ENCODE peak calls at places on chromosome 3, in six cellular contexts. M, X, I, Z, W and G are unnamed samples.

GRCh38 chr3:113279686-113280085 is 68.3 kb downstream of the BOC start:
- DNase-seq in M (no peak), X (no peak), I (no peak), Z (no peak), W (no peak), G (no peak)

GRCh38 chr3:41290736-41291135 is 91.4 kb downstream of the CTNNB1 start:
- DNase-seq in M (no peak), X (no peak), I (no peak), Z (no peak), W (no peak), G (no peak)

GRCh38 chr3:195177432-195178123 is 93.4 kb downstream of the XXYLT1 start:
- DNase-seq in M (no peak), X (peak; percentile 45), I (no peak), Z (no peak), W (no peak), G (peak; percentile 69)

GRCh38 chr3:51974277-51974962 is 444 bp upstream of the ABHD14A start:
- DNase-seq in M (no peak), X (no peak), I (no peak), Z (no peak), W (peak; percentile 37), G (peak; percentile 90)

GRCh38 chr3:12553921-12554391 is 2.9 kb upstream of the MKRN2 start:
- DNase-seq in M (peak; percentile 14), X (no peak), I (no peak), Z (peak; percentile 4), W (peak; percentile 38), G (no peak)

GRCh38 chr3:68988740-68989139 is 24.7 kb downstream of the EOGT start:
- DNase-seq in M (peak; percentile 64), X (no peak), I (no peak), Z (no peak), W (no peak), G (no peak)

GRCh38 chr3:142315083-142315482 is 89.7 kb upstream of the GK5 start:
- DNase-seq in M (peak; percentile 64), X (no peak), I (no peak), Z (peak; percentile 79), W (no peak), G (no peak)

GRCh38 chr3:62041681-62042080 is 331.7 kb downstream of the FEZF2 start:
- DNase-seq in M (no peak), X (no peak), I (no peak), Z (peak; percentile 12), W (no peak), G (no peak)

GRCh38 chr3:115062009-115062408 is 85.1 kb downstream of the ZBTB20 start:
- DNase-seq in M (no peak), X (no peak), I (no peak), Z (no peak), W (no peak), G (no peak)

GRCh38 chr3:153830552-153830951 is 290.6 kb upstream of the ARHGEF26 start:
- DNase-seq in M (peak; percentile 2), X (no peak), I (no peak), Z (no peak), W (no peak), G (no peak)

GRCh38 chr3:129560931-129561594 is 18.1 kb downstream of the H1-8 start:
- DNase-seq in M (peak; percentile 84), X (peak; percentile 89), I (no peak), Z (no peak), W (no peak), G (peak; percentile 96)

GRCh38 chr3:107260221-107260620 is 117.0 kb upstream of the CCDC54 start:
- DNase-seq in M (no peak), X (no peak), I (no peak), Z (no peak), W (no peak), G (no peak)

GRCh38 chr3:184812845-184813157 is 835 bp downstream of the VPS8 start:
- DNase-seq in M (no peak), X (no peak), I (no peak), Z (no peak), W (no peak), G (no peak)

GRCh38 chr3:66405701-66406091 is 95.1 kb downstream of the LRIG1 start:
- DNase-seq in M (peak; percentile 81), X (no peak), I (no peak), Z (peak; percentile 80), W (no peak), G (peak; percentile 92)

GRCh38 chr3:15514663-15515357 is 6.7 kb downstream of the COLQ start:
- DNase-seq in M (no peak), X (no peak), I (no peak), Z (no peak), W (no peak), G (peak; percentile 43)

GRCh38 chr3:144265527-144266100 is 294.0 kb downstream of the DIPK2A start:
- DNase-seq in M (peak; percentile 26), X (no peak), I (no peak), Z (no peak), W (no peak), G (no peak)

GRCh38 chr3:168121175-168121853 is 25.6 kb upstream of the GOLIM4 start:
- DNase-seq in M (peak; percentile 81), X (no peak), I (no peak), Z (no peak), W (no peak), G (no peak)

GRCh38 chr3:85576091-85576690 is 617.4 kb downstream of the CADM2 start:
- DNase-seq in M (peak; percentile 49), X (no peak), I (no peak), Z (peak; percentile 47), W (peak; percentile 44), G (peak; percentile 42)

GRCh38 chr3:118436863-118437262 is 597.8 kb downstream of the IGSF11 start:
- DNase-seq in M (no peak), X (no peak), I (no peak), Z (no peak), W (no peak), G (no peak)

GRCh38 chr3:190229632-190230424 is 92.4 kb downstream of the CLDN1 start:
- DNase-seq in M (peak; percentile 15), X (no peak), I (no peak), Z (peak; percentile 27), W (no peak), G (no peak)

GRCh38 chr3:169931747-169932520 is 20.6 kb downstream of the SAMD7 start:
- DNase-seq in M (no peak), X (no peak), I (no peak), Z (no peak), W (no peak), G (no peak)

GRCh38 chr3:73765878-73766564 is 141.3 kb upstream of the PDZRN3 start:
- DNase-seq in M (peak; percentile 92), X (no peak), I (no peak), Z (no peak), W (no peak), G (peak; percentile 35)

GRCh38 chr3:127426444-127427168 is 138.8 kb upstream of the PRR20G start:
- DNase-seq in M (no peak), X (peak; percentile 50), I (no peak), Z (no peak), W (no peak), G (no peak)

GRCh38 chr3:78978037-78978436 is 789.8 kb downstream of the ROBO1 start:
- DNase-seq in M (peak; percentile 36), X (no peak), I (no peak), Z (peak; percentile 25), W (no peak), G (no peak)

GRCh38 chr3:99620976-99621375 is 17.4 kb upstream of the COL8A1 start:
- DNase-seq in M (peak; percentile 30), X (no peak), I (no peak), Z (no peak), W (no peak), G (no peak)

GRCh38 chr3:131386429-131386926 is 4.9 kb downstream of the NUDT16 start:
- DNase-seq in M (no peak), X (peak; percentile 88), I (no peak), Z (no peak), W (peak; percentile 24), G (peak; percentile 93)

GRCh38 chr3:196502775-196503181 is 790 bp downstream of the RNF168 start:
- DNase-seq in M (peak; percentile 93), X (peak; percentile 83), I (peak; percentile 32), Z (peak; percentile 93), W (peak; percentile 53), G (peak; percentile 89)

GRCh38 chr3:180989291-180990163 is at the start of gene DNAJC19:
- DNase-seq in M (peak; percentile 97), X (peak; percentile 93), I (peak; percentile 75), Z (peak; percentile 97), W (peak; percentile 86), G (peak; percentile 95)

GRCh38 chr3:124064050-124064449 is 72.1 kb upstream of the ROPN1 start:
- DNase-seq in M (no peak), X (no peak), I (no peak), Z (no peak), W (no peak), G (no peak)

GRCh38 chr3:147118611-147119010 is 287.7 kb downstream of the ZIC4 start:
- DNase-seq in M (no peak), X (no peak), I (no peak), Z (no peak), W (no peak), G (no peak)

GRCh38 chr3:178901204-178901603 is 170.4 kb downstream of the ZMAT3 start:
- DNase-seq in M (no peak), X (no peak), I (no peak), Z (no peak), W (no peak), G (no peak)

GRCh38 chr3:72255736-72256559 is 471.0 kb upstream of the PROK2 start:
- DNase-seq in M (no peak), X (no peak), I (no peak), Z (peak; percentile 8), W (peak; percentile 29), G (peak; percentile 93)

GRCh38 chr3:40920041-40920440 is 279.3 kb upstream of the CTNNB1 start:
- DNase-seq in M (peak; percentile 2), X (no peak), I (no peak), Z (peak; percentile 70), W (no peak), G (no peak)

GRCh38 chr3:140766465-140766864 is 88.6 kb downstream of the TRIM42 start:
- DNase-seq in M (no peak), X (no peak), I (no peak), Z (no peak), W (no peak), G (no peak)

GRCh38 chr3:126990024-126990700 is 7.2 kb downstream of the PLXNA1 start:
- DNase-seq in M (no peak), X (no peak), I (no peak), Z (no peak), W (no peak), G (no peak)

GRCh38 chr3:16392733-16393132 is 120.8 kb downstream of the RFTN1 start:
- DNase-seq in M (peak; percentile 63), X (no peak), I (no peak), Z (no peak), W (no peak), G (no peak)

GRCh38 chr3:107206141-107206540 is 171.1 kb upstream of the CCDC54 start:
- DNase-seq in M (peak; percentile 67), X (no peak), I (no peak), Z (peak; percentile 55), W (no peak), G (no peak)

GRCh38 chr3:37559461-37559860 is 302.2 kb upstream of the CTDSPL start:
- DNase-seq in M (peak; percentile 7), X (no peak), I (no peak), Z (peak; percentile 89), W (no peak), G (no peak)

GRCh38 chr3:60046212-60046611 is 996.4 kb upstream of the CFAP20DC start:
- DNase-seq in M (no peak), X (no peak), I (no peak), Z (no peak), W (no peak), G (no peak)